ENCODE peak calls at places on chromosomes 6 and 20, in six cellular contexts. One of them, this sample, is unnamed.

GRCh38 chr20:8812818-8813217 is 256.1 kb upstream of the PLCB4 start:
- DNase-seq in hepatocyte: no peak
- DNase-seq in CD8-positive, alpha-beta memory T cell: no peak
- DNase-seq in A673: peak; percentile 92
- DNase-seq in dermis microvascular lymphatic vessel endothelial cell: peak; percentile 90
- DNase-seq in Caco-2: no peak
- DNase-seq in this sample: no peak

GRCh38 chr6:108565091-108565766 is 4.5 kb downstream of the FOXO3 start:
- DNase-seq in hepatocyte: no peak
- DNase-seq in CD8-positive, alpha-beta memory T cell: no peak
- DNase-seq in A673: no peak
- DNase-seq in dermis microvascular lymphatic vessel endothelial cell: no peak
- DNase-seq in Caco-2: no peak
- DNase-seq in this sample: no peak

GRCh38 chr6:34305982-34306702 is 57.3 kb upstream of the SMIM29 start:
- DNase-seq in hepatocyte: no peak
- DNase-seq in CD8-positive, alpha-beta memory T cell: no peak
- DNase-seq in A673: peak; percentile 32
- DNase-seq in dermis microvascular lymphatic vessel endothelial cell: peak; percentile 72
- DNase-seq in Caco-2: no peak
- DNase-seq in this sample: no peak

GRCh38 chr6:106556368-106556960 is 72.8 kb downstream of the RTN4IP1 start:
- DNase-seq in hepatocyte: no peak
- DNase-seq in CD8-positive, alpha-beta memory T cell: no peak
- DNase-seq in A673: peak; percentile 45
- DNase-seq in dermis microvascular lymphatic vessel endothelial cell: peak; percentile 61
- DNase-seq in Caco-2: peak; percentile 13
- DNase-seq in this sample: no peak

GRCh38 chr6:149286905-149287304 is 30.6 kb upstream of the TAB2 start:
- DNase-seq in hepatocyte: no peak
- DNase-seq in CD8-positive, alpha-beta memory T cell: no peak
- DNase-seq in A673: no peak
- DNase-seq in dermis microvascular lymphatic vessel endothelial cell: no peak
- DNase-seq in Caco-2: no peak
- DNase-seq in this sample: no peak

GRCh38 chr6:72084992-72085569 is 198.7 kb downstream of the RIMS1 start:
- DNase-seq in hepatocyte: peak; percentile 26
- DNase-seq in CD8-positive, alpha-beta memory T cell: no peak
- DNase-seq in A673: peak; percentile 57
- DNase-seq in dermis microvascular lymphatic vessel endothelial cell: peak; percentile 18
- DNase-seq in Caco-2: peak; percentile 6
- DNase-seq in this sample: peak; percentile 28

GRCh38 chr20:25296094-25297093 is 48.5 kb downstream of the PYGB start:
- DNase-seq in hepatocyte: peak; percentile 55
- DNase-seq in CD8-positive, alpha-beta memory T cell: no peak
- DNase-seq in A673: peak; percentile 27
- DNase-seq in dermis microvascular lymphatic vessel endothelial cell: peak; percentile 16
- DNase-seq in Caco-2: peak; percentile 62
- DNase-seq in this sample: no peak

GRCh38 chr6:42974919-42975505 is 4.0 kb downstream of the PEX6 start:
- DNase-seq in hepatocyte: no peak
- DNase-seq in CD8-positive, alpha-beta memory T cell: no peak
- DNase-seq in A673: no peak
- DNase-seq in dermis microvascular lymphatic vessel endothelial cell: no peak
- DNase-seq in Caco-2: no peak
- DNase-seq in this sample: no peak

GRCh38 chr6:169828176-169828575 is 76.8 kb downstream of the ERMARD start:
- DNase-seq in hepatocyte: no peak
- DNase-seq in CD8-positive, alpha-beta memory T cell: no peak
- DNase-seq in A673: no peak
- DNase-seq in dermis microvascular lymphatic vessel endothelial cell: no peak
- DNase-seq in Caco-2: no peak
- DNase-seq in this sample: no peak

GRCh38 chr20:47922280-47922675 is 137.0 kb upstream of the SULF2 start:
- DNase-seq in hepatocyte: peak; percentile 25
- DNase-seq in CD8-positive, alpha-beta memory T cell: no peak
- DNase-seq in A673: no peak
- DNase-seq in dermis microvascular lymphatic vessel endothelial cell: peak; percentile 49
- DNase-seq in Caco-2: peak; percentile 28
- DNase-seq in this sample: no peak

GRCh38 chr20:21102691-21103311 is 3.4 kb downstream of the LINC00237 start:
- DNase-seq in hepatocyte: peak; percentile 38
- DNase-seq in CD8-positive, alpha-beta memory T cell: peak; percentile 30
- DNase-seq in A673: peak; percentile 70
- DNase-seq in dermis microvascular lymphatic vessel endothelial cell: peak; percentile 23
- DNase-seq in Caco-2: peak; percentile 41
- DNase-seq in this sample: no peak

GRCh38 chr20:57620999-57621398 is 773 bp upstream of the ZBP1 start:
- DNase-seq in hepatocyte: no peak
- DNase-seq in CD8-positive, alpha-beta memory T cell: no peak
- DNase-seq in A673: no peak
- DNase-seq in dermis microvascular lymphatic vessel endothelial cell: no peak
- DNase-seq in Caco-2: no peak
- DNase-seq in this sample: no peak

GRCh38 chr6:125144822-125145221 is 8.8 kb upstream of the TPD52L1 start:
- DNase-seq in hepatocyte: no peak
- DNase-seq in CD8-positive, alpha-beta memory T cell: no peak
- DNase-seq in A673: no peak
- DNase-seq in dermis microvascular lymphatic vessel endothelial cell: no peak
- DNase-seq in Caco-2: no peak
- DNase-seq in this sample: no peak

GRCh38 chr6:130070306-130070705 is 51.9 kb downstream of the L3MBTL3 start:
- DNase-seq in hepatocyte: no peak
- DNase-seq in CD8-positive, alpha-beta memory T cell: no peak
- DNase-seq in A673: no peak
- DNase-seq in dermis microvascular lymphatic vessel endothelial cell: no peak
- DNase-seq in Caco-2: no peak
- DNase-seq in this sample: no peak

GRCh38 chr20:62918137-62918536 is 8.2 kb downstream of the DIDO1 start:
- DNase-seq in hepatocyte: no peak
- DNase-seq in CD8-positive, alpha-beta memory T cell: no peak
- DNase-seq in A673: no peak
- DNase-seq in dermis microvascular lymphatic vessel endothelial cell: no peak
- DNase-seq in Caco-2: no peak
- DNase-seq in this sample: no peak

GRCh38 chr20:1265226-1265915 is 723 bp upstream of the SNPH start:
- DNase-seq in hepatocyte: no peak
- DNase-seq in CD8-positive, alpha-beta memory T cell: no peak
- DNase-seq in A673: no peak
- DNase-seq in dermis microvascular lymphatic vessel endothelial cell: no peak
- DNase-seq in Caco-2: no peak
- DNase-seq in this sample: no peak

GRCh38 chr20:11671015-11671511 is 246.6 kb upstream of the BTBD3 start:
- DNase-seq in hepatocyte: no peak
- DNase-seq in CD8-positive, alpha-beta memory T cell: no peak
- DNase-seq in A673: no peak
- DNase-seq in dermis microvascular lymphatic vessel endothelial cell: no peak
- DNase-seq in Caco-2: no peak
- DNase-seq in this sample: no peak

GRCh38 chr6:56655996-56656395 is 13.3 kb upstream of the DST start:
- DNase-seq in hepatocyte: no peak
- DNase-seq in CD8-positive, alpha-beta memory T cell: no peak
- DNase-seq in A673: no peak
- DNase-seq in dermis microvascular lymphatic vessel endothelial cell: peak; percentile 32
- DNase-seq in Caco-2: no peak
- DNase-seq in this sample: no peak

GRCh38 chr6:118263929-118264486 is 284.1 kb upstream of the PLN start:
- DNase-seq in hepatocyte: peak; percentile 33
- DNase-seq in CD8-positive, alpha-beta memory T cell: no peak
- DNase-seq in A673: peak; percentile 68
- DNase-seq in dermis microvascular lymphatic vessel endothelial cell: peak; percentile 13
- DNase-seq in Caco-2: peak; percentile 17
- DNase-seq in this sample: no peak

GRCh38 chr20:32670773-32671455 is 2.8 kb downstream of the C20orf203 start:
- DNase-seq in hepatocyte: no peak
- DNase-seq in CD8-positive, alpha-beta memory T cell: no peak
- DNase-seq in A673: no peak
- DNase-seq in dermis microvascular lymphatic vessel endothelial cell: no peak
- DNase-seq in Caco-2: no peak
- DNase-seq in this sample: no peak

GRCh38 chr6:130575971-130576370 is 210.2 kb downstream of the TMEM200A start:
- DNase-seq in hepatocyte: no peak
- DNase-seq in CD8-positive, alpha-beta memory T cell: peak; percentile 20
- DNase-seq in A673: no peak
- DNase-seq in dermis microvascular lymphatic vessel endothelial cell: no peak
- DNase-seq in Caco-2: no peak
- DNase-seq in this sample: no peak

GRCh38 chr20:4041748-4042411 is 26.5 kb upstream of the RNF24 start:
- DNase-seq in hepatocyte: peak; percentile 92
- DNase-seq in CD8-positive, alpha-beta memory T cell: no peak
- DNase-seq in A673: no peak
- DNase-seq in dermis microvascular lymphatic vessel endothelial cell: peak; percentile 48
- DNase-seq in Caco-2: no peak
- DNase-seq in this sample: peak; percentile 55

GRCh38 chr6:47464052-47464451 is 13.5 kb upstream of the CD2AP start:
- DNase-seq in hepatocyte: no peak
- DNase-seq in CD8-positive, alpha-beta memory T cell: no peak
- DNase-seq in A673: no peak
- DNase-seq in dermis microvascular lymphatic vessel endothelial cell: no peak
- DNase-seq in Caco-2: no peak
- DNase-seq in this sample: no peak

GRCh38 chr6:167858842-167859520 is 32.3 kb downstream of the AFDN start:
- DNase-seq in hepatocyte: no peak
- DNase-seq in CD8-positive, alpha-beta memory T cell: no peak
- DNase-seq in A673: no peak
- DNase-seq in dermis microvascular lymphatic vessel endothelial cell: no peak
- DNase-seq in Caco-2: no peak
- DNase-seq in this sample: no peak

GRCh38 chr6:41824571-41825569 is 37.4 kb downstream of the TOMM6 start:
- DNase-seq in hepatocyte: peak; percentile 38
- DNase-seq in CD8-positive, alpha-beta memory T cell: no peak
- DNase-seq in A673: no peak
- DNase-seq in dermis microvascular lymphatic vessel endothelial cell: peak; percentile 92
- DNase-seq in Caco-2: no peak
- DNase-seq in this sample: no peak

GRCh38 chr20:36017034-36017951 is 48.9 kb downstream of the CNBD2 start:
- DNase-seq in hepatocyte: peak; percentile 28
- DNase-seq in CD8-positive, alpha-beta memory T cell: no peak
- DNase-seq in A673: peak; percentile 19
- DNase-seq in dermis microvascular lymphatic vessel endothelial cell: peak; percentile 79
- DNase-seq in Caco-2: peak; percentile 29
- DNase-seq in this sample: no peak

GRCh38 chr6:139944131-139944530 is 569.7 kb upstream of the CITED2 start:
- DNase-seq in hepatocyte: no peak
- DNase-seq in CD8-positive, alpha-beta memory T cell: no peak
- DNase-seq in A673: peak; percentile 82
- DNase-seq in dermis microvascular lymphatic vessel endothelial cell: no peak
- DNase-seq in Caco-2: no peak
- DNase-seq in this sample: no peak

GRCh38 chr6:16674666-16675392 is 86.4 kb downstream of the ATXN1 start:
- DNase-seq in hepatocyte: no peak
- DNase-seq in CD8-positive, alpha-beta memory T cell: no peak
- DNase-seq in A673: no peak
- DNase-seq in dermis microvascular lymphatic vessel endothelial cell: peak; percentile 77
- DNase-seq in Caco-2: no peak
- DNase-seq in this sample: no peak

GRCh38 chr20:45300961-45301360 is 5.7 kb upstream of the RBPJL start:
- DNase-seq in hepatocyte: no peak
- DNase-seq in CD8-positive, alpha-beta memory T cell: no peak
- DNase-seq in A673: peak; percentile 79
- DNase-seq in dermis microvascular lymphatic vessel endothelial cell: peak; percentile 32
- DNase-seq in Caco-2: peak; percentile 85
- DNase-seq in this sample: no peak

GRCh38 chr6:34867484-34867883 is 20.4 kb downstream of the TAF11 start:
- DNase-seq in hepatocyte: no peak
- DNase-seq in CD8-positive, alpha-beta memory T cell: no peak
- DNase-seq in A673: peak; percentile 24
- DNase-seq in dermis microvascular lymphatic vessel endothelial cell: no peak
- DNase-seq in Caco-2: peak; percentile 20
- DNase-seq in this sample: no peak

GRCh38 chr6:82040405-82041221 is 206.9 kb downstream of the IBTK start:
- DNase-seq in hepatocyte: peak; percentile 78
- DNase-seq in CD8-positive, alpha-beta memory T cell: no peak
- DNase-seq in A673: peak; percentile 84
- DNase-seq in dermis microvascular lymphatic vessel endothelial cell: peak; percentile 67
- DNase-seq in Caco-2: peak; percentile 70
- DNase-seq in this sample: no peak

GRCh38 chr6:35663001-35663400 is 25.7 kb downstream of the FKBP5 start:
- DNase-seq in hepatocyte: no peak
- DNase-seq in CD8-positive, alpha-beta memory T cell: no peak
- DNase-seq in A673: peak; percentile 46
- DNase-seq in dermis microvascular lymphatic vessel endothelial cell: no peak
- DNase-seq in Caco-2: no peak
- DNase-seq in this sample: no peak

GRCh38 chr6:70037445-70037844 is 171.1 kb downstream of the COL19A1 start:
- DNase-seq in hepatocyte: no peak
- DNase-seq in CD8-positive, alpha-beta memory T cell: no peak
- DNase-seq in A673: no peak
- DNase-seq in dermis microvascular lymphatic vessel endothelial cell: no peak
- DNase-seq in Caco-2: no peak
- DNase-seq in this sample: no peak

GRCh38 chr6:132188865-132189264 is 212.4 kb downstream of the MOXD1 start:
- DNase-seq in hepatocyte: no peak
- DNase-seq in CD8-positive, alpha-beta memory T cell: no peak
- DNase-seq in A673: peak; percentile 70
- DNase-seq in dermis microvascular lymphatic vessel endothelial cell: peak; percentile 55
- DNase-seq in Caco-2: no peak
- DNase-seq in this sample: no peak

GRCh38 chr20:25218492-25218891 is 23.0 kb downstream of the ENTPD6 start:
- DNase-seq in hepatocyte: no peak
- DNase-seq in CD8-positive, alpha-beta memory T cell: no peak
- DNase-seq in A673: no peak
- DNase-seq in dermis microvascular lymphatic vessel endothelial cell: no peak
- DNase-seq in Caco-2: no peak
- DNase-seq in this sample: no peak

GRCh38 chr6:91082311-91082803 is 495.5 kb upstream of the MAP3K7 start:
- DNase-seq in hepatocyte: no peak
- DNase-seq in CD8-positive, alpha-beta memory T cell: no peak
- DNase-seq in A673: peak; percentile 79
- DNase-seq in dermis microvascular lymphatic vessel endothelial cell: no peak
- DNase-seq in Caco-2: no peak
- DNase-seq in this sample: no peak

This sample was measured in NCI-H1048.